ENCODE peak calls at places on chromosome 22, in seven cellular contexts. One of them, this sample, is unnamed.

GRCh38 chr22:43289976-43290663 is 53.1 kb downstream of the SCUBE1 start:
- DNase-seq in neural progenitor cell: no peak
- DNase-seq in HL-60: peak; percentile 45
- DNase-seq in heart left ventricle: no peak
- DNase-seq in breast epithelium: no peak
- DNase-seq in left lung: no peak
- DNase-seq in stomach: no peak
- DNase-seq in this sample: peak; percentile 62

GRCh38 chr22:22380098-22381030 is 128.2 kb downstream of the ZNF280B start:
- DNase-seq in left lung: no peak
- DNase-seq in heart left ventricle: no peak
- DNase-seq in neural progenitor cell: peak; percentile 53
- DNase-seq in HL-60: no peak
- DNase-seq in stomach: no peak
- DNase-seq in breast epithelium: no peak
- DNase-seq in this sample: no peak

GRCh38 chr22:50578776-50579310 is 616 bp upstream of the CPT1B start:
- DNase-seq in neural progenitor cell: no peak
- DNase-seq in stomach: no peak
- DNase-seq in heart left ventricle: no peak
- DNase-seq in HL-60: no peak
- DNase-seq in breast epithelium: no peak
- DNase-seq in left lung: no peak
- DNase-seq in this sample: peak; percentile 29

GRCh38 chr22:30855677-30856518 is 112.7 kb downstream of the MORC2 start:
- DNase-seq in stomach: peak; percentile 7
- DNase-seq in breast epithelium: no peak
- DNase-seq in heart left ventricle: no peak
- DNase-seq in neural progenitor cell: no peak
- DNase-seq in HL-60: no peak
- DNase-seq in left lung: no peak
- DNase-seq in this sample: no peak

GRCh38 chr22:22877523-22878210 is 9.9 kb upstream of the IGLL5 start:
- DNase-seq in heart left ventricle: peak; percentile 62
- DNase-seq in breast epithelium: no peak
- DNase-seq in neural progenitor cell: peak; percentile 87
- DNase-seq in HL-60: peak; percentile 51
- DNase-seq in stomach: peak; percentile 53
- DNase-seq in left lung: peak; percentile 85
- DNase-seq in this sample: no peak

GRCh38 chr22:49995413-49996191 is 17.0 kb downstream of the IL17REL start:
- DNase-seq in HL-60: no peak
- DNase-seq in heart left ventricle: no peak
- DNase-seq in left lung: peak; percentile 66
- DNase-seq in breast epithelium: no peak
- DNase-seq in neural progenitor cell: no peak
- DNase-seq in stomach: peak; percentile 20
- DNase-seq in this sample: peak; percentile 60

GRCh38 chr22:49262167-49262566 is 565.5 kb downstream of the BRD1 start:
- DNase-seq in HL-60: no peak
- DNase-seq in left lung: no peak
- DNase-seq in stomach: peak; percentile 17
- DNase-seq in breast epithelium: no peak
- DNase-seq in neural progenitor cell: no peak
- DNase-seq in heart left ventricle: no peak
- DNase-seq in this sample: peak; percentile 43

GRCh38 chr22:49667236-49667635 is 160.4 kb downstream of the BRD1 start:
- DNase-seq in left lung: no peak
- DNase-seq in HL-60: no peak
- DNase-seq in heart left ventricle: peak; percentile 61
- DNase-seq in breast epithelium: no peak
- DNase-seq in stomach: no peak
- DNase-seq in neural progenitor cell: no peak
- DNase-seq in this sample: no peak

GRCh38 chr22:46617250-46618103 is 2.7 kb upstream of the GRAMD4 start:
- DNase-seq in left lung: peak; percentile 78
- DNase-seq in heart left ventricle: no peak
- DNase-seq in stomach: no peak
- DNase-seq in HL-60: peak; percentile 51
- DNase-seq in neural progenitor cell: no peak
- DNase-seq in breast epithelium: no peak
- DNase-seq in this sample: no peak

GRCh38 chr22:28958611-28959010 is 75.2 kb downstream of the ZNRF3 start:
- DNase-seq in neural progenitor cell: no peak
- DNase-seq in stomach: no peak
- DNase-seq in heart left ventricle: no peak
- DNase-seq in breast epithelium: no peak
- DNase-seq in HL-60: no peak
- DNase-seq in left lung: no peak
- DNase-seq in this sample: no peak

GRCh38 chr22:46352276-46352675 is 16.8 kb downstream of the TRMU start:
- DNase-seq in left lung: peak; percentile 47
- DNase-seq in neural progenitor cell: no peak
- DNase-seq in breast epithelium: no peak
- DNase-seq in stomach: no peak
- DNase-seq in heart left ventricle: no peak
- DNase-seq in HL-60: no peak
- DNase-seq in this sample: no peak

GRCh38 chr22:35797411-35797810 is 79.7 kb downstream of the APOL5 start:
- DNase-seq in breast epithelium: no peak
- DNase-seq in stomach: no peak
- DNase-seq in heart left ventricle: no peak
- DNase-seq in neural progenitor cell: no peak
- DNase-seq in HL-60: no peak
- DNase-seq in left lung: no peak
- DNase-seq in this sample: no peak

GRCh38 chr22:23013612-23014011 is 56.7 kb upstream of the GNAZ start:
- DNase-seq in heart left ventricle: no peak
- DNase-seq in neural progenitor cell: no peak
- DNase-seq in stomach: no peak
- DNase-seq in left lung: no peak
- DNase-seq in breast epithelium: no peak
- DNase-seq in HL-60: no peak
- DNase-seq in this sample: no peak

GRCh38 chr22:50416996-50417395 is 57.8 kb downstream of the SBF1 start:
- DNase-seq in stomach: no peak
- DNase-seq in left lung: no peak
- DNase-seq in heart left ventricle: no peak
- DNase-seq in breast epithelium: no peak
- DNase-seq in neural progenitor cell: no peak
- DNase-seq in HL-60: no peak
- DNase-seq in this sample: no peak

GRCh38 chr22:50118129-50118528 is 28.3 kb downstream of the MOV10L1 start:
- DNase-seq in left lung: no peak
- DNase-seq in HL-60: no peak
- DNase-seq in neural progenitor cell: no peak
- DNase-seq in heart left ventricle: no peak
- DNase-seq in stomach: no peak
- DNase-seq in breast epithelium: no peak
- DNase-seq in this sample: no peak

GRCh38 chr22:46592390-46592872 is 27.8 kb upstream of the GRAMD4 start:
- DNase-seq in heart left ventricle: peak; percentile 80
- DNase-seq in breast epithelium: no peak
- DNase-seq in stomach: no peak
- DNase-seq in neural progenitor cell: peak; percentile 0
- DNase-seq in HL-60: no peak
- DNase-seq in left lung: peak; percentile 80
- DNase-seq in this sample: peak; percentile 76

GRCh38 chr22:21961886-21962654 is 9.4 kb upstream of the PPM1F start:
- DNase-seq in breast epithelium: no peak
- DNase-seq in HL-60: no peak
- DNase-seq in neural progenitor cell: no peak
- DNase-seq in left lung: no peak
- DNase-seq in stomach: peak; percentile 69
- DNase-seq in heart left ventricle: no peak
- DNase-seq in this sample: no peak

GRCh38 chr22:42299586-42300285 is 29.3 kb upstream of the TCF20 start:
- DNase-seq in left lung: peak; percentile 83
- DNase-seq in heart left ventricle: peak; percentile 48
- DNase-seq in stomach: peak; percentile 34
- DNase-seq in HL-60: peak; percentile 93
- DNase-seq in breast epithelium: no peak
- DNase-seq in neural progenitor cell: peak; percentile 84
- DNase-seq in this sample: peak; percentile 31

GRCh38 chr22:22520020-22520656 is at the start of gene ZNF280A:
- DNase-seq in stomach: no peak
- DNase-seq in heart left ventricle: no peak
- DNase-seq in breast epithelium: no peak
- DNase-seq in neural progenitor cell: peak; percentile 47
- DNase-seq in HL-60: no peak
- DNase-seq in left lung: no peak
- DNase-seq in this sample: no peak

GRCh38 chr22:44023404-44024287 is 456 bp upstream of the PARVB start:
- DNase-seq in left lung: peak; percentile 86
- DNase-seq in neural progenitor cell: peak; percentile 73
- DNase-seq in heart left ventricle: peak; percentile 76
- DNase-seq in breast epithelium: no peak
- DNase-seq in HL-60: peak; percentile 50
- DNase-seq in stomach: peak; percentile 54
- DNase-seq in this sample: peak; percentile 71

GRCh38 chr22:42296381-42296853 is 26.0 kb upstream of the TCF20 start:
- DNase-seq in heart left ventricle: peak; percentile 62
- DNase-seq in breast epithelium: no peak
- DNase-seq in left lung: no peak
- DNase-seq in stomach: peak; percentile 30
- DNase-seq in neural progenitor cell: no peak
- DNase-seq in HL-60: no peak
- DNase-seq in this sample: no peak

GRCh38 chr22:22927888-22928665 is 40.5 kb downstream of the IGLL5 start:
- DNase-seq in stomach: no peak
- DNase-seq in left lung: no peak
- DNase-seq in breast epithelium: no peak
- DNase-seq in heart left ventricle: no peak
- DNase-seq in HL-60: no peak
- DNase-seq in neural progenitor cell: no peak
- DNase-seq in this sample: no peak

GRCh38 chr22:35838849-35839646 is 121.4 kb downstream of the APOL5 start:
- DNase-seq in left lung: no peak
- DNase-seq in neural progenitor cell: peak; percentile 68
- DNase-seq in stomach: no peak
- DNase-seq in HL-60: no peak
- DNase-seq in heart left ventricle: no peak
- DNase-seq in breast epithelium: no peak
- DNase-seq in this sample: peak; percentile 73

GRCh38 chr22:39454385-39454871 is 2.4 kb upstream of the MGAT3 start:
- DNase-seq in HL-60: no peak
- DNase-seq in neural progenitor cell: peak; percentile 52
- DNase-seq in heart left ventricle: no peak
- DNase-seq in stomach: peak; percentile 68
- DNase-seq in left lung: no peak
- DNase-seq in breast epithelium: no peak
- DNase-seq in this sample: no peak
- H3K4me3 ChIP-seq in HL-60: no peak overlapping the region
- H3K4me3 ChIP-seq in neural progenitor cell: no peak overlapping the region
- H3K4me3 ChIP-seq in heart left ventricle: no peak overlapping the region
- H3K4me3 ChIP-seq in stomach: no peak overlapping the region
- H3K4me3 ChIP-seq in left lung: no peak overlapping the region
- H3K4me3 ChIP-seq in breast epithelium: no peak overlapping the region
- H3K4me3 ChIP-seq in this sample: no peak overlapping the region

GRCh38 chr22:24105661-24106060 is 75.6 kb upstream of the SUSD2 start:
- DNase-seq in HL-60: no peak
- DNase-seq in neural progenitor cell: no peak
- DNase-seq in stomach: no peak
- DNase-seq in heart left ventricle: no peak
- DNase-seq in left lung: no peak
- DNase-seq in breast epithelium: no peak
- DNase-seq in this sample: no peak

GRCh38 chr22:24105018-24105360 is 76.3 kb upstream of the SUSD2 start:
- DNase-seq in heart left ventricle: no peak
- DNase-seq in breast epithelium: no peak
- DNase-seq in neural progenitor cell: no peak
- DNase-seq in HL-60: no peak
- DNase-seq in left lung: no peak
- DNase-seq in stomach: no peak
- DNase-seq in this sample: peak; percentile 58

GRCh38 chr22:24107668-24108067 is 73.6 kb upstream of the SUSD2 start:
- DNase-seq in stomach: peak; percentile 61
- DNase-seq in HL-60: no peak
- DNase-seq in left lung: peak; percentile 61
- DNase-seq in neural progenitor cell: no peak
- DNase-seq in heart left ventricle: peak; percentile 83
- DNase-seq in breast epithelium: peak; percentile 89
- DNase-seq in this sample: peak; percentile 95

GRCh38 chr22:24108073-24108472 is 73.2 kb upstream of the SUSD2 start:
- DNase-seq in left lung: peak; percentile 16
- DNase-seq in HL-60: no peak
- DNase-seq in stomach: no peak
- DNase-seq in breast epithelium: no peak
- DNase-seq in heart left ventricle: no peak
- DNase-seq in neural progenitor cell: peak; percentile 65
- DNase-seq in this sample: no peak

GRCh38 chr22:24106385-24107381 is 74.6 kb upstream of the SUSD2 start:
- DNase-seq in HL-60: no peak
- DNase-seq in stomach: no peak
- DNase-seq in heart left ventricle: no peak
- DNase-seq in left lung: peak; percentile 64
- DNase-seq in breast epithelium: no peak
- DNase-seq in neural progenitor cell: peak; percentile 20
- DNase-seq in this sample: no peak
- TF ChIP-seq CTCF in HL-60: no peak
- TF ChIP-seq CTCF in stomach: no peak
- TF ChIP-seq CTCF in heart left ventricle: no peak
- TF ChIP-seq CTCF in left lung: no peak
- TF ChIP-seq CTCF in breast epithelium: no peak
- TF ChIP-seq CTCF in neural progenitor cell: peak; percentile 15
- TF ChIP-seq CTCF in this sample: peak; percentile 28

GRCh38 chr22:38817196-38817595 is 23.3 kb upstream of the DNAL4 start:
- DNase-seq in neural progenitor cell: no peak
- DNase-seq in left lung: no peak
- DNase-seq in heart left ventricle: no peak
- DNase-seq in breast epithelium: no peak
- DNase-seq in stomach: no peak
- DNase-seq in HL-60: no peak
- DNase-seq in this sample: no peak
- H3K27ac ChIP-seq in neural progenitor cell: no peak overlapping the region
- H3K27ac ChIP-seq in left lung: no peak overlapping the region
- H3K27ac ChIP-seq in heart left ventricle: no peak overlapping the region
- H3K27ac ChIP-seq in breast epithelium: no peak overlapping the region
- H3K27ac ChIP-seq in stomach: no peak overlapping the region
- H3K27ac ChIP-seq in HL-60: no peak overlapping the region
- H3K27ac ChIP-seq in this sample: no peak overlapping the region

DNA sequence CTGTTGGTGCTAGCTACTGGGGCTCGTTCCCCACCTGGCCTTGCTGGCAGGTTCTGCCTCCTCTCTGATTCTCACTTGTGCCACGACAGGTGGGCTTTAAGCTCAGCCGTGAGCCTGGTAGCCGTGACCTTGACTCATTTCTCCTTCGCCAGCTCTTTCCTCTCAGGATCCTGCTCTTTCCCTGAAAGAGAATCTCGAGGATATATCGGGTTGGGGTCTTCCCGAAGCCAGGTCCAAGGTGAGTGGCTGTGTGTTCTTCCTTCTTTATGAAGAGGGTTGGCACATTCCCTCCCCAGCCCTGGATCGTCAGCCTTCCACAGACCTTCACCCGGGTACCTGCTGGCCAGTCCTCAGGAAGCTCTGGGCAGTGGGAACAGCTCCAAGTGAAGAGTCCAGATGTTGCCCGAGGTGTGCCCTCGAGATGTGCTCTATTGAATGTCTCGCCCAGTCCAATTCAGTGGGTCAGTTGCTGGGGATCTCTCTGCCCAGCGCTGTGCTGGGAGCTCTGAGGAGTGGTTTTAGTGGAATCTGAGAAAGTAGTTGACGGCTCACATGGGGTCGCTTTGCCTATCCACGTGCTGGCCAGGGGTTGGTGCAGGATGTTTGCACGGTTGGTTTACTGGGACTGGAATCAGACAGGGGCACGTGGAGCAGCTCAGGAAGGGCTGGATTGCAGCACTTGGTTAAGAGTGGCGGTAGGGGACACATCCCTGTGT is 1.4 kb downstream of the ZNF74 start:
- DNase-seq in breast epithelium: no peak
- DNase-seq in heart left ventricle: no peak
- DNase-seq in left lung: no peak
- DNase-seq in HL-60: peak; percentile 25
- DNase-seq in stomach: no peak
- DNase-seq in neural progenitor cell: no peak
- DNase-seq in this sample: peak; percentile 56
- H3K4me3 ChIP-seq in breast epithelium: peak overlapping the region; percentile 82
- H3K4me3 ChIP-seq in heart left ventricle: no peak overlapping the region
- H3K4me3 ChIP-seq in left lung: no peak overlapping the region
- H3K4me3 ChIP-seq in HL-60: peak overlapping the region; percentile 70
- H3K4me3 ChIP-seq in stomach: no peak overlapping the region
- H3K4me3 ChIP-seq in neural progenitor cell: peak overlapping the region; percentile 75
- H3K4me3 ChIP-seq in this sample: no peak overlapping the region